ENCODE peak calls at places on chromosomes 2 and 18, in five cellular contexts. B, G, F, O and Q are unnamed samples.

GRCh38 chr2:96325884-96326255 is 753 bp downstream of the ITPRIPL1 start:
- DNase-seq in B (no peak), G (no peak), F (no peak), O (no peak), Q (no peak)

GRCh38 chr2:26186371-26186770 is 13.5 kb downstream of the GAREM2 start:
- DNase-seq in B (no peak), G (no peak), F (no peak), O (no peak), Q (no peak)

GRCh38 chr2:133680399-133681044 is 112.3 kb upstream of the NCKAP5 start:
- DNase-seq in B (no peak), G (no peak), F (no peak), O (no peak), Q (no peak)

GRCh38 chr18:23105030-23105429 is 30.3 kb upstream of the CABLES1 start:
- DNase-seq in B (no peak), G (no peak), F (no peak), O (no peak), Q (no peak)

GRCh38 chr2:212794471-212794870 is 255.9 kb upstream of the ERBB4 start:
- DNase-seq in B (no peak), G (no peak), F (no peak), O (no peak), Q (no peak)

GRCh38 chr2:167264380-167264779 is 376.1 kb downstream of the XIRP2 start:
- DNase-seq in B (peak), G (no peak), F (peak), O (no peak), Q (no peak)

GRCh38 chr2:23464156-23464555 is 79.2 kb downstream of the KLHL29 start:
- DNase-seq in B (no peak), G (no peak), F (no peak), O (no peak), Q (no peak)

GRCh38 chr2:216696751-216697560 is 1.6 kb upstream of the IGFBP5 start:
- DNase-seq in B (peak), G (peak), F (peak), O (peak), Q (no peak)

GRCh38 chr2:182818541-182819308 is 47.7 kb downstream of the FRZB start:
- DNase-seq in B (peak), G (no peak), F (no peak), O (no peak), Q (no peak)

GRCh38 chr2:189631849-189632248 is 29.4 kb upstream of the ASNSD1 start:
- DNase-seq in B (no peak), G (no peak), F (peak), O (no peak), Q (no peak)

GRCh38 chr2:218023636-218024035 is 20.8 kb upstream of the TNS1 start:
- DNase-seq in B (no peak), G (no peak), F (no peak), O (no peak), Q (no peak)

GRCh38 chr2:148201075-148202004 is 180.4 kb downstream of the MBD5 start:
- DNase-seq in B (peak), G (peak), F (peak), O (peak), Q (peak)

GRCh38 chr18:54780285-54780861 is 47.9 kb upstream of the RAB27B start:
- DNase-seq in B (no peak), G (no peak), F (no peak), O (no peak), Q (no peak)

GRCh38 chr2:66555511-66556324 is 120.8 kb downstream of the MEIS1 start:
- DNase-seq in B (no peak), G (no peak), F (no peak), O (no peak), Q (no peak)

GRCh38 chr2:184698476-184698875 is 100.1 kb downstream of the ZNF804A start:
- DNase-seq in B (no peak), G (no peak), F (no peak), O (no peak), Q (no peak)

GRCh38 chr18:60870261-60870966 is 462.8 kb upstream of the CDH20 start:
- DNase-seq in B (no peak), G (no peak), F (no peak), O (no peak), Q (no peak)

GRCh38 chr18:57062841-57063240 is 84.0 kb upstream of the BOD1L2 start:
- DNase-seq in B (no peak), G (no peak), F (no peak), O (no peak), Q (no peak)

GRCh38 chr18:51049137-51049536 is 19.1 kb downstream of the SMAD4 start:
- DNase-seq in B (peak), G (no peak), F (no peak), O (no peak), Q (no peak)
- H3K4me3 ChIP-seq in B (peak), G (no peak), F (no peak), O (no peak), Q (no peak)

GRCh38 chr18:8706981-8707940 is 1.9 kb downstream of the MTCL1 start:
- DNase-seq in B (peak), G (no peak), F (peak), O (no peak), Q (no peak)
- TF ChIP-seq CTCF in B (peak), G (no peak), F (no peak), O (no peak), Q (no peak)

GRCh38 chr2:70127920-70128444 is 40.7 kb downstream of the PCBP1 start:
- DNase-seq in B (no peak), G (no peak), F (no peak), O (no peak), Q (no peak)

GRCh38 chr2:70133127-70133452 is 45.8 kb downstream of the PCBP1 start:
- DNase-seq in B (no peak), G (no peak), F (no peak), O (no peak), Q (no peak)

GRCh38 chr2:70133521-70134348 is 46.5 kb downstream of the PCBP1 start:
- DNase-seq in B (no peak), G (no peak), F (no peak), O (no peak), Q (no peak)

GRCh38 chr2:70132244-70133126 is 45.2 kb downstream of the PCBP1 start:
- DNase-seq in B (no peak), G (no peak), F (peak), O (no peak), Q (peak)
- TF ChIP-seq REST in B (no peak), G (no peak), F (no peak), O (no peak), Q (peak)

DNA sequence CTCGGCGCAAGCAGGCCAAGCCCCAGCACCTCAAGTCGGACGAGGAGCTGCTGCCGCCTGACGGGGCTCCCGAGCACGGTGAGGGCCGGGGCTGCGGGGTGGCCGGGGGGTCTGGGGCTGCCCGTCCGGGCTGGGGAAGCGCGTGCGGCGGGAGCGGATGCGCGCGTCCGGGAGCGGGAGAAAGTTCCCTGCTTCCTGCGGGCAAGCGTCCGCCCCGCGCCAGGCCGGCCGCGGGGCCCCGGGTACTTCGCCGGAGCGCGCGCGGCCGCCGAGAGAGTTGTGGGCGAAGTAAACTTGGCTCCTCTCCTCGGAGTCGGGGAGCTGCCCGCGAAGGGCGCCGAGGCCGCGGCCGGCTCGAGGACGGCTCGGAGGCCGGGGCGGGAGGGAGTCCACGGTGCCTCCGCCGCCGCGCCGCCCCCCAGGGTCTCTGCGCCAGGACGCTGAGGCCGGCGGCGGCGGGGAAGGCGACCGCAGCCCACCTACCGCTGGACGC is 707 bp downstream of the SALL3 start:
- DNase-seq in B (peak), G (no peak), F (no peak), O (no peak), Q (no peak)
- H3K4me3 ChIP-seq in B (peak), G (no peak), F (no peak), O (no peak), Q (no peak)

GRCh38 chr2:12048551-12048950 is 302.1 kb downstream of the LPIN1 start:
- DNase-seq in B (peak), G (no peak), F (no peak), O (peak), Q (no peak)
- TF ChIP-seq CTCF in B (peak), G (no peak), F (no peak), O (peak), Q (no peak)